ENCODE peak calls at places on chromosomes 6 and 20, in five cellular contexts. One of them, this sample, is unnamed.

GRCh38 chr20:37640600-37641561 is 52.9 kb upstream of the CTNNBL1 start:
- DNase-seq in heart right ventricle: no peak
- DNase-seq in fibroblast of the aortic adventitia: peak; percentile 16
- DNase-seq in mucosa of descending colon: no peak
- DNase-seq in fibroblast of lung: no peak
- DNase-seq in this sample: no peak

GRCh38 chr6:167795321-167795811 is 31.3 kb upstream of the AFDN start:
- DNase-seq in heart right ventricle: no peak
- DNase-seq in fibroblast of the aortic adventitia: no peak
- DNase-seq in mucosa of descending colon: no peak
- DNase-seq in fibroblast of lung: no peak
- DNase-seq in this sample: no peak

GRCh38 chr20:44736170-44737021 is 9.3 kb upstream of the KCNK15 start:
- DNase-seq in heart right ventricle: peak; percentile 75
- DNase-seq in fibroblast of the aortic adventitia: peak; percentile 85
- DNase-seq in mucosa of descending colon: peak; percentile 74
- DNase-seq in fibroblast of lung: peak; percentile 76
- DNase-seq in this sample: no peak

GRCh38 chr20:58633161-58634035 is 17.7 kb upstream of the STX16 start:
- DNase-seq in heart right ventricle: no peak
- DNase-seq in fibroblast of the aortic adventitia: no peak
- DNase-seq in mucosa of descending colon: no peak
- DNase-seq in fibroblast of lung: no peak
- DNase-seq in this sample: no peak

GRCh38 chr6:168713839-168714238 is 272.9 kb downstream of the SMOC2 start:
- DNase-seq in heart right ventricle: no peak
- DNase-seq in fibroblast of the aortic adventitia: no peak
- DNase-seq in mucosa of descending colon: peak; percentile 84
- DNase-seq in fibroblast of lung: no peak
- DNase-seq in this sample: no peak

GRCh38 chr6:5645903-5646302 is 360.8 kb downstream of the NRN1 start:
- DNase-seq in heart right ventricle: no peak
- DNase-seq in fibroblast of the aortic adventitia: no peak
- DNase-seq in mucosa of descending colon: no peak
- DNase-seq in fibroblast of lung: no peak
- DNase-seq in this sample: no peak

GRCh38 chr6:169362501-169363121 is 109.0 kb upstream of the THBS2 start:
- DNase-seq in heart right ventricle: no peak
- DNase-seq in fibroblast of the aortic adventitia: no peak
- DNase-seq in mucosa of descending colon: no peak
- DNase-seq in fibroblast of lung: no peak
- DNase-seq in this sample: no peak

GRCh38 chr6:33205172-33206026 is 944 bp downstream of the HSD17B8 start:
- DNase-seq in heart right ventricle: no peak
- DNase-seq in fibroblast of the aortic adventitia: no peak
- DNase-seq in mucosa of descending colon: no peak
- DNase-seq in fibroblast of lung: peak; percentile 92
- DNase-seq in this sample: no peak

GRCh38 chr6:30882764-30883475 is 1.4 kb upstream of the DDR1 start:
- DNase-seq in heart right ventricle: no peak
- DNase-seq in fibroblast of the aortic adventitia: no peak
- DNase-seq in mucosa of descending colon: peak; percentile 91
- DNase-seq in fibroblast of lung: no peak
- DNase-seq in this sample: no peak

GRCh38 chr20:2708073-2708415 is 15.5 kb downstream of the EBF4 start:
- DNase-seq in heart right ventricle: no peak
- DNase-seq in fibroblast of the aortic adventitia: no peak
- DNase-seq in mucosa of descending colon: no peak
- DNase-seq in fibroblast of lung: no peak
- DNase-seq in this sample: no peak

GRCh38 chr6:121748376-121748775 is 312.9 kb downstream of the GJA1 start:
- DNase-seq in heart right ventricle: no peak
- DNase-seq in fibroblast of the aortic adventitia: peak; percentile 90
- DNase-seq in mucosa of descending colon: no peak
- DNase-seq in fibroblast of lung: peak; percentile 90
- DNase-seq in this sample: no peak

GRCh38 chr20:25461766-25462165 is 54.3 kb downstream of the GINS1 start:
- DNase-seq in heart right ventricle: peak; percentile 29
- DNase-seq in fibroblast of the aortic adventitia: no peak
- DNase-seq in mucosa of descending colon: peak; percentile 23
- DNase-seq in fibroblast of lung: no peak
- DNase-seq in this sample: no peak

GRCh38 chr6:127225497-127225896 is 41.2 kb upstream of the RNF146 start:
- DNase-seq in heart right ventricle: no peak
- DNase-seq in fibroblast of the aortic adventitia: no peak
- DNase-seq in mucosa of descending colon: no peak
- DNase-seq in fibroblast of lung: no peak
- DNase-seq in this sample: no peak

GRCh38 chr20:56722042-56722441 is 92.9 kb downstream of the TFAP2C start:
- DNase-seq in heart right ventricle: peak; percentile 8
- DNase-seq in fibroblast of the aortic adventitia: no peak
- DNase-seq in mucosa of descending colon: peak; percentile 14
- DNase-seq in fibroblast of lung: peak; percentile 10
- DNase-seq in this sample: no peak

GRCh38 chr20:46439837-46440236 is 33.4 kb upstream of the ELMO2 start:
- DNase-seq in heart right ventricle: no peak
- DNase-seq in fibroblast of the aortic adventitia: no peak
- DNase-seq in mucosa of descending colon: no peak
- DNase-seq in fibroblast of lung: no peak
- DNase-seq in this sample: no peak

GRCh38 chr20:55057779-55058415 is 582.5 kb downstream of the DOK5 start:
- DNase-seq in heart right ventricle: no peak
- DNase-seq in fibroblast of the aortic adventitia: no peak
- DNase-seq in mucosa of descending colon: peak; percentile 18
- DNase-seq in fibroblast of lung: peak; percentile 3
- DNase-seq in this sample: no peak

GRCh38 chr20:62277253-62277652 is 25.5 kb upstream of the ADRM1 start:
- DNase-seq in heart right ventricle: no peak
- DNase-seq in fibroblast of the aortic adventitia: no peak
- DNase-seq in mucosa of descending colon: no peak
- DNase-seq in fibroblast of lung: no peak
- DNase-seq in this sample: no peak

GRCh38 chr6:101705866-101706265 is 312.4 kb downstream of the GRIK2 start:
- DNase-seq in heart right ventricle: no peak
- DNase-seq in fibroblast of the aortic adventitia: peak; percentile 23
- DNase-seq in mucosa of descending colon: no peak
- DNase-seq in fibroblast of lung: peak; percentile 0
- DNase-seq in this sample: no peak

GRCh38 chr6:32108727-32109113 is 418 bp downstream of the TNXB start:
- DNase-seq in heart right ventricle: no peak
- DNase-seq in fibroblast of the aortic adventitia: no peak
- DNase-seq in mucosa of descending colon: no peak
- DNase-seq in fibroblast of lung: no peak
- DNase-seq in this sample: no peak

GRCh38 chr6:9404351-9405146 is 969.2 kb upstream of the SLC35B3 start:
- DNase-seq in heart right ventricle: no peak
- DNase-seq in fibroblast of the aortic adventitia: peak; percentile 58
- DNase-seq in mucosa of descending colon: no peak
- DNase-seq in fibroblast of lung: peak; percentile 50
- DNase-seq in this sample: no peak

GRCh38 chr20:46487628-46488027 is 25.7 kb downstream of the ZNF334 start:
- DNase-seq in heart right ventricle: no peak
- DNase-seq in fibroblast of the aortic adventitia: no peak
- DNase-seq in mucosa of descending colon: no peak
- DNase-seq in fibroblast of lung: no peak
- DNase-seq in this sample: no peak

GRCh38 chr6:117919775-117920492 is 12.9 kb downstream of the SLC35F1 start:
- DNase-seq in heart right ventricle: no peak
- DNase-seq in fibroblast of the aortic adventitia: no peak
- DNase-seq in mucosa of descending colon: no peak
- DNase-seq in fibroblast of lung: peak; percentile 3
- DNase-seq in this sample: no peak

GRCh38 chr20:48679603-48680002 is 148.2 kb downstream of the PREX1 start:
- DNase-seq in heart right ventricle: no peak
- DNase-seq in fibroblast of the aortic adventitia: no peak
- DNase-seq in mucosa of descending colon: peak; percentile 96
- DNase-seq in fibroblast of lung: no peak
- DNase-seq in this sample: no peak

GRCh38 chr20:1215386-1216170 is 10.3 kb upstream of the RAD21L1 start:
- DNase-seq in heart right ventricle: no peak
- DNase-seq in fibroblast of the aortic adventitia: no peak
- DNase-seq in mucosa of descending colon: no peak
- DNase-seq in fibroblast of lung: no peak
- DNase-seq in this sample: no peak

GRCh38 chr6:72642435-72642834 is 20.6 kb downstream of the KCNQ5 start:
- DNase-seq in heart right ventricle: no peak
- DNase-seq in fibroblast of the aortic adventitia: no peak
- DNase-seq in mucosa of descending colon: no peak
- DNase-seq in fibroblast of lung: no peak
- DNase-seq in this sample: no peak

GRCh38 chr20:63306673-63307537 is 13.9 kb downstream of the COL20A1 start:
- DNase-seq in heart right ventricle: no peak
- DNase-seq in fibroblast of the aortic adventitia: no peak
- DNase-seq in mucosa of descending colon: no peak
- DNase-seq in fibroblast of lung: no peak
- DNase-seq in this sample: peak; percentile 6

GRCh38 chr20:63308218-63308911 is 15.4 kb downstream of the COL20A1 start:
- DNase-seq in heart right ventricle: no peak
- DNase-seq in fibroblast of the aortic adventitia: no peak
- DNase-seq in mucosa of descending colon: no peak
- DNase-seq in fibroblast of lung: no peak
- DNase-seq in this sample: peak; percentile 7

GRCh38 chr20:63309261-63310071 is 16.5 kb downstream of the COL20A1 start:
- DNase-seq in heart right ventricle: peak; percentile 30
- DNase-seq in fibroblast of the aortic adventitia: peak; percentile 35
- DNase-seq in mucosa of descending colon: peak; percentile 34
- DNase-seq in fibroblast of lung: no peak
- DNase-seq in this sample: peak; percentile 38

GRCh38 chr20:63305393-63305792 is 12.4 kb downstream of the COL20A1 start:
- DNase-seq in heart right ventricle: no peak
- DNase-seq in fibroblast of the aortic adventitia: no peak
- DNase-seq in mucosa of descending colon: no peak
- DNase-seq in fibroblast of lung: no peak
- DNase-seq in this sample: no peak

GRCh38 chr20:63307538-63308217 is 14.7 kb downstream of the COL20A1 start:
- DNase-seq in heart right ventricle: no peak
- DNase-seq in fibroblast of the aortic adventitia: no peak
- DNase-seq in mucosa of descending colon: no peak
- DNase-seq in fibroblast of lung: no peak
- DNase-seq in this sample: peak; percentile 11
- TF ChIP-seq CTCF in heart right ventricle: no peak
- TF ChIP-seq CTCF in fibroblast of the aortic adventitia: no peak
- TF ChIP-seq CTCF in mucosa of descending colon: no peak
- TF ChIP-seq CTCF in fibroblast of lung: no peak
- TF ChIP-seq CTCF in this sample: no peak

DNA sequence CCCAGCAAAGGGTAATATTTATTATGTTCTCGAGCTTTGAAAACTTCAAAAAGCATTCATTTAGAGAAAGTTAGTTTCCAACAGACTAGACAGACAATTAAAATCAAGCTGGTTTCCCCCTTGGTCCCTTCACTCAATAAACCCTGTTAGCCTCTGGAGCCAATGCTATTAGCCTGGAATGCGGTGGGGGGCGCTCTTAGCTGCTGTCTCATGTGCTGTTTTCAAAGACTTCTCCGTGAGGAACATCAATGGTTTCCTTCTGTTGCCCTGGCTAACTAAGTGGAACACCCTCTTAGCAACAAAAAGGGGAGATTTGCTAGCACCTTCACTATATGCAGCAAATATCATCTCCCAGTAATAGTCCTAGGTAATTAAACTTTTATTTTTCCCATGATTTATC is 86.4 kb downstream of the LY86 start:
- DNase-seq in heart right ventricle: no peak
- DNase-seq in fibroblast of the aortic adventitia: no peak
- DNase-seq in mucosa of descending colon: no peak
- DNase-seq in fibroblast of lung: no peak
- DNase-seq in this sample: no peak
- TF ChIP-seq CTCF in heart right ventricle: peak; percentile 25
- TF ChIP-seq CTCF in fibroblast of the aortic adventitia: peak; percentile 39
- TF ChIP-seq CTCF in mucosa of descending colon: no peak
- TF ChIP-seq CTCF in fibroblast of lung: no peak
- TF ChIP-seq CTCF in this sample: peak; percentile 11

DNA sequence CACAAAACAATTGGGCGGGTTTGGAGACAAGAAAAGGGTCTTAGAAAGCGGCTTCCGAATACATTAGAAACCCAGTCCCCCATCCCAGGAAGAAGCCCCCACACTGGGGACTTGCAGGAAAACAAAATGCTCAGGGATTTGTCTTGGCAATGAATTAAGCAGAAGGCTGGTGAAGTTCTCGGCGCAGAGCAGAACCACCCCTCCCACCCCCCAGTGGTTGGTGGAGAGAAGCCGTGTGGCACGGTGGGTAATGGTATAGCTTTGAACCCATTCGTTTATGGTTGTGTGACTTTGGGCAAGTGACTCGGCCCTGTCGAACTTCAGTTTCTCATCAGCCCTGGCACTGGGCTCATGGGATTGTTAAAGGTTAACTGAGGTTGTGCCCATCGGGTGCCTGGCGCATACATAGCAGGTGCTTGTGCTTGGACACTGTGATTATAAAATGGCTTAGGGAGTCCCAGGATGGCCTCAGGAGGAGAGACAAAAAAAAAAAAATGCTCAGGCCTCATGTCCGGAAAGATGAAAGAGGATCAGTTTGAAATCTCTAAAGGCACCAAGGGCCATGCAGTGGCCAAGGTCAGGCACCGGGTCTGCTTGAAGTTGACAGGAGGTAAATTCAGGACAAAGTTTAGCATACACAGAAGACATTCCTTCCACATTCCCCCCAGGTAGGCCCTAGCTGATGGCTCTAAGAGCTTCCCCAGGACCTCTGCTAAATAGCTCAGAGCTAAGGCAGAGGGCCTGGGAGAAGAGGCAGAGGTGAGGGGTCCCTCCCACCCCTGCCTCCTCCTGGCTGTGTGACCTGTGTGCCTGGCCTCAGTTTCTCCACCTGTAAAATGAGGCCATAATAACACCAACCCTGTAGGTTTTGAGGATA is 120.1 kb upstream of the PTPN1 start:
- DNase-seq in heart right ventricle: no peak
- DNase-seq in fibroblast of the aortic adventitia: no peak
- DNase-seq in mucosa of descending colon: no peak
- DNase-seq in fibroblast of lung: no peak
- DNase-seq in this sample: no peak
- TF ChIP-seq CTCF in heart right ventricle: no peak
- TF ChIP-seq CTCF in fibroblast of the aortic adventitia: no peak
- TF ChIP-seq CTCF in mucosa of descending colon: no peak
- TF ChIP-seq CTCF in fibroblast of lung: no peak
- TF ChIP-seq CTCF in this sample: no peak

DNA sequence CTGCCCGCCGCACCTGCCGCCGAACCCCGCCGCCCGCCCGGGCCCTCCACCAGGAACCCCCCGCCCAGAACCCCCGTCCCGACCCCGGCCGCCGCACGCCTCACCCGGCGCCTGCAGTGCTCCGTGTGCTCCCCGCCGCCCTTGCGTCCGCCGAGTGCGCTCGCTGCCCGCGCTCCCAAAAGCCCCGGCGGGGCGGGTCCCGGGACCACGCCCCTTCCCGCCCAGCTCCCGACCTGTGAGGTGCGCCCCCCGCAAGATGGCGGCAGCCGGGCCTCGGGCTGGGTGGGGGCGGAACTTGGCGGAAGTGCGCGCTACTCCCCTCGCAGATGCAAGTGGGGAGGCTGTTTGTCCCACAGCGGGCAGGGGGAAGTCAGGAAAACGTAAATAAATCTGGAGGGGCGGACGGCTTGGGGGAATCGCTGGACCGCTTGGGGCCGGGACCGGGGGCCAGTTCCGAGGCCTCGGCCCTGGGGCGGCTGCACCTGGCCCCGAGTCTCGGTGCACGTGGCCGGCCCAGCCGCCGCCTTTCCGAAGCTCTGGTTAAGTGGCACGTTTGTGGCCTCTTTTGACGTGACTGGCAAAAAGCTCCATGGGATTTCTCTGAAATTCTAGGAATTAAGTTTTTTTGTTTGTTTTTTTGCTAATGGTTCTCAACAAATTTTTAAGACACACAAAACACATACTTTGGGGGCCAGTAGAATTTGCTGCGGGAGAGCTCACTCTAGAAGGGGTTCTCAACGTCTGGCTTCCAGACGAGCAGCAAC is at the start of gene EZR:
- DNase-seq in heart right ventricle: peak; percentile 74
- DNase-seq in fibroblast of the aortic adventitia: peak; percentile 38
- DNase-seq in mucosa of descending colon: peak; percentile 89
- DNase-seq in fibroblast of lung: peak; percentile 72
- DNase-seq in this sample: peak; percentile 82
- TF ChIP-seq CTCF in heart right ventricle: peak; percentile 17
- TF ChIP-seq CTCF in fibroblast of the aortic adventitia: no peak
- TF ChIP-seq CTCF in mucosa of descending colon: no peak
- TF ChIP-seq CTCF in fibroblast of lung: no peak
- TF ChIP-seq CTCF in this sample: peak; percentile 15